ENCODE peak calls at places on chromosomes 6 and 20, in seven cellular contexts. One of them, this sample, is unnamed.

GRCh38 chr20:62618622-62619529 is 23.4 kb upstream of the SLCO4A1 start:
- DNase-seq in islet precursor cell: no peak
- DNase-seq in NCI-H1417: no peak
- DNase-seq in NCI-H510A: no peak
- DNase-seq in GM13976: peak; percentile 79
- DNase-seq in M059J: peak; percentile 72
- DNase-seq in bronchial epithelial cell: no peak
- DNase-seq in this sample: no peak

GRCh38 chr6:48826884-48827701 is 636.0 kb downstream of the MMUT start:
- DNase-seq in islet precursor cell: peak; percentile 79
- DNase-seq in NCI-H1417: no peak
- DNase-seq in NCI-H510A: no peak
- DNase-seq in GM13976: no peak
- DNase-seq in M059J: peak; percentile 100
- DNase-seq in bronchial epithelial cell: peak; percentile 99
- DNase-seq in this sample: no peak

GRCh38 chr6:34671362-34671761 is 25.2 kb downstream of the ILRUN start:
- DNase-seq in islet precursor cell: no peak
- DNase-seq in NCI-H1417: no peak
- DNase-seq in NCI-H510A: no peak
- DNase-seq in GM13976: no peak
- DNase-seq in M059J: no peak
- DNase-seq in bronchial epithelial cell: no peak
- DNase-seq in this sample: no peak

GRCh38 chr6:12718025-12718424 is 1.5 kb downstream of the PHACTR1 start:
- DNase-seq in islet precursor cell: no peak
- DNase-seq in NCI-H1417: no peak
- DNase-seq in NCI-H510A: no peak
- DNase-seq in GM13976: no peak
- DNase-seq in M059J: peak; percentile 78
- DNase-seq in bronchial epithelial cell: peak; percentile 41
- DNase-seq in this sample: no peak

GRCh38 chr6:155523821-155524238 is 68.2 kb upstream of the NOX3 start:
- DNase-seq in islet precursor cell: no peak
- DNase-seq in NCI-H1417: peak; percentile 19
- DNase-seq in NCI-H510A: no peak
- DNase-seq in GM13976: no peak
- DNase-seq in M059J: no peak
- DNase-seq in bronchial epithelial cell: no peak
- DNase-seq in this sample: no peak

GRCh38 chr6:109343518-109343917 is 38.7 kb downstream of the CD164 start:
- DNase-seq in islet precursor cell: no peak
- DNase-seq in NCI-H1417: no peak
- DNase-seq in NCI-H510A: no peak
- DNase-seq in GM13976: no peak
- DNase-seq in M059J: no peak
- DNase-seq in bronchial epithelial cell: no peak
- DNase-seq in this sample: no peak

GRCh38 chr6:44058617-44059358 is 68.5 kb downstream of the MRPL14 start:
- DNase-seq in islet precursor cell: peak; percentile 99
- DNase-seq in NCI-H1417: no peak
- DNase-seq in NCI-H510A: no peak
- DNase-seq in GM13976: peak; percentile 85
- DNase-seq in M059J: peak; percentile 100
- DNase-seq in bronchial epithelial cell: peak; percentile 98
- DNase-seq in this sample: no peak

GRCh38 chr6:160013987-160014868 is 45.3 kb downstream of the IGF2R start:
- DNase-seq in islet precursor cell: no peak
- DNase-seq in NCI-H1417: peak; percentile 49
- DNase-seq in NCI-H510A: no peak
- DNase-seq in GM13976: no peak
- DNase-seq in M059J: peak; percentile 32
- DNase-seq in bronchial epithelial cell: no peak
- DNase-seq in this sample: peak; percentile 67

GRCh38 chr20:34066476-34067090 is 45.5 kb downstream of the EIF2S2 start:
- DNase-seq in islet precursor cell: no peak
- DNase-seq in NCI-H1417: no peak
- DNase-seq in NCI-H510A: no peak
- DNase-seq in GM13976: no peak
- DNase-seq in M059J: peak; percentile 95
- DNase-seq in bronchial epithelial cell: peak; percentile 62
- DNase-seq in this sample: no peak

GRCh38 chr20:41352666-41353065 is 12.0 kb downstream of the LPIN3 start:
- DNase-seq in islet precursor cell: peak; percentile 49
- DNase-seq in NCI-H1417: no peak
- DNase-seq in NCI-H510A: no peak
- DNase-seq in GM13976: no peak
- DNase-seq in M059J: no peak
- DNase-seq in bronchial epithelial cell: no peak
- DNase-seq in this sample: no peak

GRCh38 chr6:17218023-17218748 is 63.0 kb upstream of the RBM24 start:
- DNase-seq in islet precursor cell: no peak
- DNase-seq in NCI-H1417: no peak
- DNase-seq in NCI-H510A: no peak
- DNase-seq in GM13976: no peak
- DNase-seq in M059J: no peak
- DNase-seq in bronchial epithelial cell: no peak
- DNase-seq in this sample: no peak

GRCh38 chr6:156396068-156396771 is 381.0 kb upstream of the ARID1B start:
- DNase-seq in islet precursor cell: no peak
- DNase-seq in NCI-H1417: no peak
- DNase-seq in NCI-H510A: no peak
- DNase-seq in GM13976: peak; percentile 52
- DNase-seq in M059J: no peak
- DNase-seq in bronchial epithelial cell: no peak
- DNase-seq in this sample: no peak

GRCh38 chr6:146876271-146877151 is 277.7 kb downstream of the ADGB start:
- DNase-seq in islet precursor cell: peak; percentile 77
- DNase-seq in NCI-H1417: no peak
- DNase-seq in NCI-H510A: no peak
- DNase-seq in GM13976: no peak
- DNase-seq in M059J: no peak
- DNase-seq in bronchial epithelial cell: no peak
- DNase-seq in this sample: peak; percentile 2

GRCh38 chr6:137424243-137424642 is 70.0 kb downstream of the OLIG3 start:
- DNase-seq in islet precursor cell: no peak
- DNase-seq in NCI-H1417: no peak
- DNase-seq in NCI-H510A: no peak
- DNase-seq in GM13976: no peak
- DNase-seq in M059J: no peak
- DNase-seq in bronchial epithelial cell: no peak
- DNase-seq in this sample: no peak

GRCh38 chr6:15588966-15589634 is 73.7 kb downstream of the DTNBP1 start:
- DNase-seq in islet precursor cell: no peak
- DNase-seq in NCI-H1417: no peak
- DNase-seq in NCI-H510A: no peak
- DNase-seq in GM13976: no peak
- DNase-seq in M059J: peak; percentile 82
- DNase-seq in bronchial epithelial cell: peak; percentile 67
- DNase-seq in this sample: no peak

GRCh38 chr6:31125162-31125561 is 4.9 kb upstream of the CDSN start:
- DNase-seq in islet precursor cell: no peak
- DNase-seq in NCI-H1417: peak; percentile 14
- DNase-seq in NCI-H510A: no peak
- DNase-seq in GM13976: no peak
- DNase-seq in M059J: peak; percentile 83
- DNase-seq in bronchial epithelial cell: peak; percentile 91
- DNase-seq in this sample: peak; percentile 54

GRCh38 chr6:84739866-84740208 is 24.6 kb downstream of the TBX18 start:
- DNase-seq in islet precursor cell: no peak
- DNase-seq in NCI-H1417: no peak
- DNase-seq in NCI-H510A: no peak
- DNase-seq in GM13976: no peak
- DNase-seq in M059J: no peak
- DNase-seq in bronchial epithelial cell: peak; percentile 97
- DNase-seq in this sample: no peak

GRCh38 chr20:43721097-43721428 is 5.7 kb downstream of the GTSF1L start:
- DNase-seq in islet precursor cell: peak; percentile 47
- DNase-seq in NCI-H1417: no peak
- DNase-seq in NCI-H510A: no peak
- DNase-seq in GM13976: no peak
- DNase-seq in M059J: peak; percentile 25
- DNase-seq in bronchial epithelial cell: no peak
- DNase-seq in this sample: peak; percentile 40

GRCh38 chr6:116040980-116041379 is 19.7 kb downstream of the FRK start:
- DNase-seq in islet precursor cell: no peak
- DNase-seq in NCI-H1417: no peak
- DNase-seq in NCI-H510A: no peak
- DNase-seq in GM13976: no peak
- DNase-seq in M059J: no peak
- DNase-seq in bronchial epithelial cell: no peak
- DNase-seq in this sample: no peak

GRCh38 chr6:123802697-123803455 is 789 bp upstream of the NKAIN2 start:
- DNase-seq in islet precursor cell: peak; percentile 91
- DNase-seq in NCI-H1417: peak; percentile 89
- DNase-seq in NCI-H510A: peak; percentile 64
- DNase-seq in GM13976: peak; percentile 83
- DNase-seq in M059J: peak; percentile 79
- DNase-seq in bronchial epithelial cell: peak; percentile 78
- DNase-seq in this sample: peak; percentile 94

GRCh38 chr6:43522547-43523263 is 5.8 kb downstream of the POLR1C start:
- DNase-seq in islet precursor cell: no peak
- DNase-seq in NCI-H1417: no peak
- DNase-seq in NCI-H510A: no peak
- DNase-seq in GM13976: no peak
- DNase-seq in M059J: no peak
- DNase-seq in bronchial epithelial cell: no peak
- DNase-seq in this sample: no peak

GRCh38 chr20:5073154-5074049 is 46.4 kb downstream of the PCNA start:
- DNase-seq in islet precursor cell: peak; percentile 62
- DNase-seq in NCI-H1417: peak; percentile 10
- DNase-seq in NCI-H510A: no peak
- DNase-seq in GM13976: no peak
- DNase-seq in M059J: peak; percentile 98
- DNase-seq in bronchial epithelial cell: peak; percentile 73
- DNase-seq in this sample: peak; percentile 55

GRCh38 chr6:165649701-165650137 is 13.3 kb downstream of the PDE10A start:
- DNase-seq in islet precursor cell: no peak
- DNase-seq in NCI-H1417: no peak
- DNase-seq in NCI-H510A: no peak
- DNase-seq in GM13976: no peak
- DNase-seq in M059J: no peak
- DNase-seq in bronchial epithelial cell: no peak
- DNase-seq in this sample: no peak

GRCh38 chr20:47610247-47610944 is 108.7 kb downstream of the NCOA3 start:
- DNase-seq in islet precursor cell: no peak
- DNase-seq in NCI-H1417: no peak
- DNase-seq in NCI-H510A: no peak
- DNase-seq in GM13976: peak; percentile 68
- DNase-seq in M059J: peak; percentile 95
- DNase-seq in bronchial epithelial cell: peak; percentile 83
- DNase-seq in this sample: peak; percentile 75